ENCODE peak calls at places on chromosomes 4 and X, in ten cellular contexts. R is HTR-8/SVneo, Y is ureter, D is chondrocyte, W is NCI-H524, U is SJSA1, J is choroid plexus epithelial cell, L is neural crest cell, T is ELR, H is NCI-H345. S is an unnamed sample.

GRCh38 chr4:60042941-60043340 is 1157.2 kb upstream of the ADGRL3 start:
- DNase-seq in J (no peak), R (no peak), Y (no peak), H (no peak), T (peak; percentile 40), U (no peak), W (no peak), L (no peak), D (no peak), S (no peak)

GRCh38 chr4:95288552-95288951 is 260.2 kb downstream of the UNC5C start:
- DNase-seq in U (no peak), D (no peak), J (no peak), H (no peak), Y (no peak), L (no peak), T (no peak), R (no peak), W (no peak), S (no peak)

GRCh38 chrX:72142931-72143709 is 11.4 kb upstream of the RTL5 start:
- DNase-seq in J (no peak), L (no peak), D (no peak), W (peak; percentile 32), R (no peak), H (no peak), U (no peak), Y (no peak), T (no peak), S (peak; percentile 38)

GRCh38 chr4:68342139-68342538 is 7.8 kb downstream of the YTHDC1 start:
- DNase-seq in U (no peak), H (no peak), J (peak; percentile 90), L (no peak), R (no peak), Y (no peak), T (peak; percentile 51), W (no peak), D (no peak), S (no peak)

GRCh38 chrX:19245711-19246269 is 97.9 kb upstream of the PDHA1 start:
- DNase-seq in W (no peak), R (no peak), Y (no peak), H (no peak), T (no peak), D (no peak), J (no peak), L (no peak), U (no peak), S (no peak)

GRCh38 chr4:74623041-74623440 is 171.3 kb downstream of the BTC start:
- DNase-seq in T (peak; percentile 67), J (peak; percentile 87), D (no peak), Y (no peak), W (peak; percentile 31), H (peak; percentile 11), L (no peak), U (peak; percentile 31), R (no peak), S (peak; percentile 7)

GRCh38 chr4:144820115-144820514 is 174.2 kb downstream of the HHIP start:
- DNase-seq in L (no peak), J (peak; percentile 76), D (no peak), T (peak; percentile 1), W (no peak), H (no peak), Y (no peak), R (no peak), U (peak; percentile 41), S (no peak)

GRCh38 chrX:40279091-40279430 is 181.3 kb upstream of the BCOR start:
- DNase-seq in D (no peak), H (no peak), T (no peak), L (no peak), U (no peak), Y (no peak), W (no peak), R (no peak), J (no peak), S (no peak)

GRCh38 chrX:149453911-149454820 is 50.9 kb downstream of the IDS start:
- DNase-seq in L (no peak), U (no peak), Y (no peak), T (no peak), J (no peak), D (no peak), H (no peak), W (peak; percentile 94), R (no peak), S (peak; percentile 13)

GRCh38 chrX:155611302-155611701 is 1.4 kb downstream of the TMLHE start:
- DNase-seq in R (no peak), W (no peak), L (no peak), H (no peak), J (no peak), Y (no peak), U (no peak), D (no peak), T (no peak), S (no peak)

GRCh38 chrX:107684956-107685385 is 56.7 kb downstream of the PRPS1 start:
- DNase-seq in L (no peak), D (no peak), J (peak; percentile 86), W (no peak), T (no peak), H (no peak), Y (peak; percentile 86), U (no peak), R (no peak), S (no peak)

GRCh38 chr4:56755901-56756300 is 65.6 kb downstream of the SPINK2 start:
- DNase-seq in J (peak; percentile 38), Y (no peak), T (peak; percentile 85), D (no peak), H (peak; percentile 31), W (no peak), L (no peak), R (peak; percentile 35), U (peak; percentile 81), S (no peak)

GRCh38 chr4:158020175-158020574 is 152.7 kb downstream of the GASK1B start:
- DNase-seq in H (no peak), T (peak; percentile 85), U (peak; percentile 78), D (no peak), R (peak; percentile 45), L (no peak), Y (no peak), J (peak; percentile 96), W (no peak), S (no peak)

GRCh38 chr4:54439831-54440243 is 210.7 kb downstream of the PDGFRA start:
- DNase-seq in D (no peak), U (no peak), W (peak; percentile 45), J (peak; percentile 87), R (peak; percentile 26), T (peak; percentile 64), Y (no peak), H (no peak), L (no peak), S (no peak)

GRCh38 chrX:15744181-15744867 is 6.3 kb downstream of the CA5B start:
- DNase-seq in D (no peak), W (no peak), T (no peak), J (no peak), Y (no peak), U (no peak), L (no peak), H (no peak), R (no peak), S (no peak)

GRCh38 chrX:17564689-17565409 is 172.4 kb upstream of the SCML1 start:
- DNase-seq in J (peak; percentile 37), W (no peak), R (no peak), T (no peak), Y (no peak), D (no peak), L (no peak), U (no peak), H (no peak), S (no peak)

GRCh38 chr4:98327694-98328093 is 66.5 kb downstream of the RAP1GDS1 start:
- DNase-seq in R (no peak), U (no peak), J (no peak), W (no peak), T (no peak), H (no peak), Y (no peak), D (no peak), L (no peak), S (no peak)

GRCh38 chr4:83438719-83439118 is 16.9 kb downstream of the HELQ start:
- DNase-seq in U (no peak), T (peak; percentile 6), W (no peak), J (no peak), Y (no peak), R (no peak), L (no peak), D (no peak), H (no peak), S (no peak)

GRCh38 chr4:162782096-162782777 is 384.5 kb downstream of the NAF1 start:
- DNase-seq in U (no peak), R (no peak), Y (no peak), L (no peak), T (no peak), J (no peak), W (no peak), H (no peak), D (no peak), S (no peak)

GRCh38 chr4:54543088-54543795 is 114.5 kb upstream of the KIT start:
- DNase-seq in R (no peak), L (no peak), U (no peak), D (no peak), J (peak; percentile 48), Y (no peak), T (peak; percentile 64), W (no peak), H (no peak), S (no peak)

GRCh38 chr4:98626350-98626749 is 32.1 kb downstream of the TSPAN5 start:
- DNase-seq in T (peak; percentile 92), R (peak; percentile 41), H (no peak), L (no peak), D (no peak), Y (peak; percentile 47), W (no peak), J (peak; percentile 93), U (peak; percentile 68), S (no peak)

GRCh38 chrX:112913807-112914206 is 73.2 kb upstream of the AMOT start:
- DNase-seq in H (no peak), J (no peak), T (no peak), Y (no peak), U (no peak), L (no peak), W (peak; percentile 5), D (no peak), R (no peak), S (no peak)

GRCh38 chrX:48945517-48946348 is 11.7 kb downstream of the OTUD5 start:
- DNase-seq in D (no peak), U (no peak), Y (peak; percentile 54), W (peak; percentile 61), T (peak; percentile 62), J (peak; percentile 66), H (peak; percentile 16), L (peak; percentile 25), R (peak; percentile 22), S (no peak)

GRCh38 chr4:187286536-187286935 is 562.9 kb upstream of the FAT1 start:
- DNase-seq in W (no peak), R (no peak), U (peak; percentile 37), Y (no peak), D (no peak), T (no peak), H (no peak), J (peak; percentile 31), L (no peak), S (no peak)

GRCh38 chrX:129876734-129877395 is 29.1 kb upstream of the UTP14A start:
- DNase-seq in Y (no peak), D (no peak), J (peak; percentile 39), U (peak; percentile 75), L (no peak), R (peak; percentile 0), W (peak; percentile 95), T (peak; percentile 47), H (peak; percentile 56), S (peak; percentile 10)

GRCh38 chrX:112613039-112613438 is 66.7 kb downstream of the LHFPL1 start:
- DNase-seq in H (no peak), Y (no peak), J (no peak), W (no peak), L (no peak), D (no peak), R (no peak), U (no peak), T (no peak), S (no peak)

GRCh38 chr4:12852338-12853307 is 631.5 kb downstream of the RAB28 start:
- DNase-seq in U (peak; percentile 77), R (peak; percentile 18), H (peak; percentile 69), W (peak; percentile 76), T (peak; percentile 68), D (no peak), Y (no peak), J (peak; percentile 73), L (no peak), S (peak; percentile 68)

GRCh38 chr4:52102587-52102986 is 51.5 kb downstream of the SPATA18 start:
- DNase-seq in J (no peak), H (no peak), Y (no peak), W (no peak), D (no peak), L (no peak), R (no peak), T (peak; percentile 69), U (no peak), S (no peak)

S was measured in NCI-H1092 treated with DMSO at 0.1 percent for 48 hours.